ENCODE peak calls at places on chromosomes 13 and 19, in nine cellular contexts. One of them, this sample, is unnamed.

GRCh38 chr13:101127741-101128353 is 288.5 kb downstream of the NALCN start:
- DNase-seq in MM.1S: peak; percentile 56
- DNase-seq in thoracic aorta: no peak
- DNase-seq in Peyer's patch: no peak
- DNase-seq in tibial artery: no peak
- DNase-seq in psoas muscle: no peak
- DNase-seq in fibroblast of lung: peak; percentile 62
- DNase-seq in DND-41: peak; percentile 26
- DNase-seq in neural progenitor cell: peak; percentile 73
- DNase-seq in this sample: peak; percentile 48

GRCh38 chr19:3699071-3699740 is 1.1 kb downstream of the PIP5K1C start:
- DNase-seq in MM.1S: peak; percentile 38
- DNase-seq in thoracic aorta: no peak
- DNase-seq in Peyer's patch: no peak
- DNase-seq in tibial artery: peak; percentile 66
- DNase-seq in psoas muscle: peak; percentile 75
- DNase-seq in fibroblast of lung: peak; percentile 53
- DNase-seq in DND-41: peak; percentile 49
- DNase-seq in neural progenitor cell: peak; percentile 39
- DNase-seq in this sample: no peak

GRCh38 chr13:94595943-94596574 is at the start of gene TGDS:
- DNase-seq in MM.1S: peak; percentile 96
- DNase-seq in thoracic aorta: peak; percentile 65
- DNase-seq in Peyer's patch: peak; percentile 90
- DNase-seq in tibial artery: peak; percentile 90
- DNase-seq in psoas muscle: peak; percentile 96
- DNase-seq in fibroblast of lung: peak; percentile 93
- DNase-seq in DND-41: peak; percentile 96
- DNase-seq in neural progenitor cell: peak; percentile 94
- DNase-seq in this sample: peak; percentile 95

GRCh38 chr13:63838366-63839110 is 2422.9 kb upstream of the PCDH20 start:
- DNase-seq in MM.1S: no peak
- DNase-seq in thoracic aorta: no peak
- DNase-seq in Peyer's patch: no peak
- DNase-seq in tibial artery: no peak
- DNase-seq in psoas muscle: no peak
- DNase-seq in fibroblast of lung: no peak
- DNase-seq in DND-41: no peak
- DNase-seq in neural progenitor cell: no peak
- DNase-seq in this sample: no peak

GRCh38 chr19:15417699-15418098 is 1.1 kb downstream of the AKAP8L start:
- DNase-seq in MM.1S: no peak
- DNase-seq in thoracic aorta: no peak
- DNase-seq in Peyer's patch: no peak
- DNase-seq in tibial artery: no peak
- DNase-seq in psoas muscle: peak; percentile 62
- DNase-seq in fibroblast of lung: no peak
- DNase-seq in DND-41: no peak
- DNase-seq in neural progenitor cell: no peak
- DNase-seq in this sample: no peak

GRCh38 chr19:55383279-55383788 is 758 bp downstream of the TMEM238 start:
- DNase-seq in MM.1S: no peak
- DNase-seq in thoracic aorta: no peak
- DNase-seq in Peyer's patch: no peak
- DNase-seq in tibial artery: no peak
- DNase-seq in psoas muscle: no peak
- DNase-seq in fibroblast of lung: no peak
- DNase-seq in DND-41: peak; percentile 59
- DNase-seq in neural progenitor cell: no peak
- DNase-seq in this sample: no peak

GRCh38 chr19:6925801-6926751 is 38.7 kb downstream of the ADGRE1 start:
- DNase-seq in MM.1S: peak; percentile 65
- DNase-seq in thoracic aorta: no peak
- DNase-seq in Peyer's patch: no peak
- DNase-seq in tibial artery: no peak
- DNase-seq in psoas muscle: no peak
- DNase-seq in fibroblast of lung: no peak
- DNase-seq in DND-41: no peak
- DNase-seq in neural progenitor cell: no peak
- DNase-seq in this sample: no peak

GRCh38 chr13:23427342-23428182 is 5.9 kb downstream of the SACS start:
- DNase-seq in MM.1S: no peak
- DNase-seq in thoracic aorta: peak; percentile 33
- DNase-seq in Peyer's patch: no peak
- DNase-seq in tibial artery: peak; percentile 40
- DNase-seq in psoas muscle: no peak
- DNase-seq in fibroblast of lung: peak; percentile 97
- DNase-seq in DND-41: no peak
- DNase-seq in neural progenitor cell: no peak
- DNase-seq in this sample: peak; percentile 73

GRCh38 chr19:52734340-52734892 is 428 bp downstream of the ZNF611 start:
- DNase-seq in MM.1S: no peak
- DNase-seq in thoracic aorta: no peak
- DNase-seq in Peyer's patch: no peak
- DNase-seq in tibial artery: no peak
- DNase-seq in psoas muscle: peak; percentile 65
- DNase-seq in fibroblast of lung: no peak
- DNase-seq in DND-41: peak; percentile 37
- DNase-seq in neural progenitor cell: peak; percentile 59
- DNase-seq in this sample: peak; percentile 32

GRCh38 chr19:17347877-17348276 is 10.5 kb downstream of the GTPBP3 start:
- DNase-seq in MM.1S: no peak
- DNase-seq in thoracic aorta: no peak
- DNase-seq in Peyer's patch: no peak
- DNase-seq in tibial artery: no peak
- DNase-seq in psoas muscle: no peak
- DNase-seq in fibroblast of lung: no peak
- DNase-seq in DND-41: no peak
- DNase-seq in neural progenitor cell: no peak
- DNase-seq in this sample: no peak

GRCh38 chr13:101399365-101399764 is 16.9 kb downstream of the NALCN start:
- DNase-seq in MM.1S: no peak
- DNase-seq in thoracic aorta: no peak
- DNase-seq in Peyer's patch: no peak
- DNase-seq in tibial artery: no peak
- DNase-seq in psoas muscle: no peak
- DNase-seq in fibroblast of lung: no peak
- DNase-seq in DND-41: no peak
- DNase-seq in neural progenitor cell: no peak
- DNase-seq in this sample: peak; percentile 27

GRCh38 chr19:38057954-38058690 is 151.1 kb downstream of the SIPA1L3 start:
- DNase-seq in MM.1S: no peak
- DNase-seq in thoracic aorta: no peak
- DNase-seq in Peyer's patch: no peak
- DNase-seq in tibial artery: no peak
- DNase-seq in psoas muscle: no peak
- DNase-seq in fibroblast of lung: no peak
- DNase-seq in DND-41: no peak
- DNase-seq in neural progenitor cell: no peak
- DNase-seq in this sample: no peak

GRCh38 chr19:29193116-29193515 is 19.8 kb downstream of the UQCRFS1 start:
- DNase-seq in MM.1S: no peak
- DNase-seq in thoracic aorta: no peak
- DNase-seq in Peyer's patch: no peak
- DNase-seq in tibial artery: no peak
- DNase-seq in psoas muscle: no peak
- DNase-seq in fibroblast of lung: no peak
- DNase-seq in DND-41: no peak
- DNase-seq in neural progenitor cell: no peak
- DNase-seq in this sample: no peak

GRCh38 chr13:23323946-23324709 is 109.4 kb downstream of the SACS start:
- DNase-seq in MM.1S: no peak
- DNase-seq in thoracic aorta: no peak
- DNase-seq in Peyer's patch: no peak
- DNase-seq in tibial artery: no peak
- DNase-seq in psoas muscle: no peak
- DNase-seq in fibroblast of lung: peak; percentile 36
- DNase-seq in DND-41: no peak
- DNase-seq in neural progenitor cell: peak; percentile 20
- DNase-seq in this sample: no peak

DNA sequence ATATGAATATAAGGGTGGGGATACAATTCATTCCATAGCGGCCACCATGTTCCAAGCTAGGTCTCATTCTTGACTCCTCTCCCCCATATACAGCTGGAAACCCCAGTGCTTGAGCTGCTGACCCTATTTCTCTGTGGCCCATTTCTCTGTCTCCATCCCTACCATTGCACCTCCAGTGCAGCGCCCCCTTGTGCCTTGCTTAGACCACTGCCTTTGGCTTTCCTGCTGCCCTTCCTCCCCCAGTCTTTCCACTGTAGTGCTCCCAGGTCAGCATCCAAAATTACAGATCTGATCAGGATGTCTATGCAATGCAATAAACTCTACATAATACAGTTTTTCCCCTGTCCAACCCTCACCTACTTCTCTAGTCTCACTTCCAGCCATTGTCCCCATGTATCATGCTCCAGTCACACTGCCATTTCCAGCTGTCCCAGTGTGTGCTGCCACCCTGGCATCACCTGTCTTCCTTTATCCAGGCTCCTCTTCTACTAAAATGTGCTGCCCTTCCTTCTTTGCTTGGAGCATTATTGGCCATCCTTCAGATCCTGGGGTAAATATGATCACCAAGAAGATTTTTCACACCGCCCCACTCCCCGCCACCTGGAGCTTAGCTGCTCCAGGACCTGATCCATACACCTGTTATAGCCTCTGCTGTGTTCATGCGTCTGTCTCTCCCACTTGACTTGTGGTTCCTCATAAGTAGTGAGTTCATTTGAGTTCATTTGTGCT is 199.4 kb upstream of the IPO5 start:
- DNase-seq in MM.1S: no peak
- DNase-seq in thoracic aorta: no peak
- DNase-seq in Peyer's patch: no peak
- DNase-seq in tibial artery: no peak
- DNase-seq in psoas muscle: no peak
- DNase-seq in fibroblast of lung: no peak
- DNase-seq in DND-41: no peak
- DNase-seq in neural progenitor cell: peak; percentile 31
- DNase-seq in this sample: no peak
- TF ChIP-seq CTCF in MM.1S: no peak
- TF ChIP-seq CTCF in thoracic aorta: no peak
- TF ChIP-seq CTCF in Peyer's patch: no peak
- TF ChIP-seq CTCF in tibial artery: no peak
- TF ChIP-seq CTCF in psoas muscle: no peak
- TF ChIP-seq CTCF in fibroblast of lung: no peak
- TF ChIP-seq CTCF in DND-41: peak; percentile 25
- TF ChIP-seq CTCF in neural progenitor cell: peak; percentile 50
- TF ChIP-seq CTCF in this sample: peak; percentile 25

DNA sequence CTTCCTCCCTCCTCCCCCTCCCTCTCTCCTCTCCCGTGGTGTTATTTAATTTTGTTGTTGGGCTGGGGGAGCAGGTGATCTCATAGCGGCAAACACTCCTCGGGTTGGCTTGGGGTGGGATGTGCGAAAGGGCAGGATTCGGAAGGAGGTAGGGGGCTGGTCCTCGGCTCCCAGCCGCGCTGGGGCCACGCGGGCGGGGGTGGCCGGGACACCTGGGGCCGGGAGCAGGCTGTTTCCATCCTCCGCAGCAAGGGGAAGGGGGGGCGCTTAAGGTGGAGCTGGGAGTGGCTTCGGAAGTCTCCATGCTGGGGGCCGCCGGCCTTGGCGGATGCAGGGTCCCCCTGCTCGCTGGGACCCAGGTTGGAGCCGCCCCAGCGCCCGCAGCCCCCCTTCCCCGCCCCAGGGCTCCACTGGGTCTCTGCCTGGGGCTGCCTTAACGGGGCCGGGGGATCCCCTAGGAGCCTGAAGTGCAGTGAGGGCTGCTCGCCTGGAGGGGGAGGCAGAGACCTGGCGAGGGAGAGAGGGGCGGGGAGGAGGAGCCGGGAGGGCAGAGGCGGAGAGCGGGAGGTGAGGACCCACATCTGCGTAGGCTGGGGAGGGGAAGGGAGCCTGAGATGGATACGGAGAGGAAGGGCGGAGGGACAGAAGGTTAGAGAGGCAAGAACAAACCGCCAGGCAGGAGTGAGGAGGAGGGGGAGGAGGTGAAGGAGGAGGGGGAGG is 365 bp upstream of the CA11 start:
- DNase-seq in MM.1S: peak; percentile 82
- DNase-seq in thoracic aorta: no peak
- DNase-seq in Peyer's patch: peak; percentile 92
- DNase-seq in tibial artery: peak; percentile 84
- DNase-seq in psoas muscle: peak; percentile 93
- DNase-seq in fibroblast of lung: peak; percentile 79
- DNase-seq in DND-41: peak; percentile 96
- DNase-seq in neural progenitor cell: peak; percentile 96
- DNase-seq in this sample: peak; percentile 68
- H3K27ac ChIP-seq in MM.1S: no peak overlapping the region
- H3K27ac ChIP-seq in thoracic aorta: peak overlapping the region; percentile 88
- H3K27ac ChIP-seq in Peyer's patch: peak overlapping the region; percentile 94
- H3K27ac ChIP-seq in tibial artery: peak overlapping the region; percentile 86
- H3K27ac ChIP-seq in psoas muscle: peak overlapping the region; percentile 67
- H3K27ac ChIP-seq in fibroblast of lung: no peak overlapping the region
- H3K27ac ChIP-seq in DND-41: peak overlapping the region; percentile 55
- H3K27ac ChIP-seq in neural progenitor cell: peak overlapping the region; percentile 81
- H3K27ac ChIP-seq in this sample: no peak overlapping the region

GRCh38 chr13:98988277-98988676 is 10.4 kb upstream of the DOCK9 start:
- DNase-seq in MM.1S: no peak
- DNase-seq in thoracic aorta: no peak
- DNase-seq in Peyer's patch: no peak
- DNase-seq in tibial artery: no peak
- DNase-seq in psoas muscle: no peak
- DNase-seq in fibroblast of lung: no peak
- DNase-seq in DND-41: no peak
- DNase-seq in neural progenitor cell: no peak
- DNase-seq in this sample: no peak
- TF ChIP-seq CTCF in MM.1S: no peak
- TF ChIP-seq CTCF in thoracic aorta: no peak
- TF ChIP-seq CTCF in Peyer's patch: no peak
- TF ChIP-seq CTCF in tibial artery: no peak
- TF ChIP-seq CTCF in psoas muscle: no peak
- TF ChIP-seq CTCF in fibroblast of lung: no peak
- TF ChIP-seq CTCF in DND-41: no peak
- TF ChIP-seq CTCF in neural progenitor cell: no peak
- TF ChIP-seq CTCF in this sample: no peak

GRCh38 chr19:32691291-32691951 is at the start of gene NUDT19:
- DNase-seq in MM.1S: peak; percentile 87
- DNase-seq in thoracic aorta: peak; percentile 52
- DNase-seq in Peyer's patch: peak; percentile 80
- DNase-seq in tibial artery: peak; percentile 83
- DNase-seq in psoas muscle: peak; percentile 93
- DNase-seq in fibroblast of lung: peak; percentile 78
- DNase-seq in DND-41: peak; percentile 91
- DNase-seq in neural progenitor cell: peak; percentile 65
- DNase-seq in this sample: peak; percentile 79

GRCh38 chr19:32688315-32688714 is 3.3 kb upstream of the NUDT19 start:
- DNase-seq in MM.1S: no peak
- DNase-seq in thoracic aorta: no peak
- DNase-seq in Peyer's patch: no peak
- DNase-seq in tibial artery: peak; percentile 56
- DNase-seq in psoas muscle: no peak
- DNase-seq in fibroblast of lung: no peak
- DNase-seq in DND-41: no peak
- DNase-seq in neural progenitor cell: no peak
- DNase-seq in this sample: no peak

GRCh38 chr19:32687681-32688080 is 3.9 kb upstream of the NUDT19 start:
- DNase-seq in MM.1S: no peak
- DNase-seq in thoracic aorta: no peak
- DNase-seq in Peyer's patch: no peak
- DNase-seq in tibial artery: no peak
- DNase-seq in psoas muscle: no peak
- DNase-seq in fibroblast of lung: no peak
- DNase-seq in DND-41: no peak
- DNase-seq in neural progenitor cell: no peak
- DNase-seq in this sample: no peak

GRCh38 chr19:32691952-32692726 is 518 bp downstream of the NUDT19 start:
- DNase-seq in MM.1S: peak; percentile 66
- DNase-seq in thoracic aorta: no peak
- DNase-seq in Peyer's patch: peak; percentile 47
- DNase-seq in tibial artery: peak; percentile 51
- DNase-seq in psoas muscle: peak; percentile 85
- DNase-seq in fibroblast of lung: peak; percentile 72
- DNase-seq in DND-41: peak; percentile 67
- DNase-seq in neural progenitor cell: peak; percentile 73
- DNase-seq in this sample: peak; percentile 48

GRCh38 chr19:32692727-32693061 is 1.1 kb downstream of the NUDT19 start:
- DNase-seq in MM.1S: no peak
- DNase-seq in thoracic aorta: no peak
- DNase-seq in Peyer's patch: no peak
- DNase-seq in tibial artery: no peak
- DNase-seq in psoas muscle: no peak
- DNase-seq in fibroblast of lung: no peak
- DNase-seq in DND-41: no peak
- DNase-seq in neural progenitor cell: no peak
- DNase-seq in this sample: no peak
- H3K27ac ChIP-seq in MM.1S: peak overlapping the region; percentile 56
- H3K27ac ChIP-seq in thoracic aorta: peak overlapping the region; percentile 83
- H3K27ac ChIP-seq in Peyer's patch: peak overlapping the region; percentile 84
- H3K27ac ChIP-seq in tibial artery: peak overlapping the region; percentile 90
- H3K27ac ChIP-seq in psoas muscle: peak overlapping the region; percentile 92
- H3K27ac ChIP-seq in fibroblast of lung: peak overlapping the region; percentile 75
- H3K27ac ChIP-seq in DND-41: peak overlapping the region; percentile 71
- H3K27ac ChIP-seq in neural progenitor cell: no peak overlapping the region
- H3K27ac ChIP-seq in this sample: peak overlapping the region; percentile 75

This sample was measured in brain microvascular endothelial cell.